ENCODE peak calls at places on chromosomes 6 and 20, in ten cellular contexts. C, H, M, A, F, O, P, J, Z and X are unnamed samples.

GRCh38 chr6:19851273-19852089 is 14.3 kb downstream of the ID4 start:
- DNase-seq in H (no peak), J (no peak), C (no peak), F (no peak), P (no peak), Z (no peak), A (peak), O (peak), M (no peak), X (no peak)

GRCh38 chr6:106981901-106982300 is 7.4 kb upstream of the CD24 start:
- DNase-seq in A (peak), Z (no peak), P (no peak), C (no peak), O (peak), J (no peak), H (no peak), M (no peak), F (no peak), X (no peak)

GRCh38 chr20:51703446-51704287 is 64.5 kb downstream of the ATP9A start:
- DNase-seq in C (no peak), F (no peak), H (no peak), O (no peak), J (no peak), P (no peak), A (no peak), Z (no peak), M (no peak), X (no peak)

GRCh38 chr6:1667012-1667804 is 57.5 kb downstream of the FOXC1 start:
- DNase-seq in M (no peak), F (no peak), O (peak), H (no peak), Z (no peak), A (no peak), J (no peak), P (no peak), C (no peak), X (no peak)

GRCh38 chr6:69705954-69706353 is 90.9 kb downstream of the LMBRD1 start:
- DNase-seq in P (no peak), F (no peak), M (no peak), J (no peak), C (no peak), A (no peak), H (no peak), Z (no peak), O (no peak), X (no peak)

GRCh38 chr6:110882824-110883554 is 8.4 kb downstream of the AMD1 start:
- DNase-seq in M (no peak), C (no peak), A (peak), J (no peak), F (no peak), Z (no peak), H (no peak), O (no peak), P (no peak), X (no peak)

GRCh38 chr20:24102290-24102689 is 113.7 kb upstream of the GGTLC1 start:
- DNase-seq in P (no peak), F (no peak), Z (peak), A (no peak), H (no peak), O (no peak), C (peak), J (peak), M (no peak), X (peak)

GRCh38 chr6:44481056-44481455 is 93.5 kb downstream of the CDC5L start:
- DNase-seq in H (no peak), Z (no peak), O (no peak), P (no peak), C (no peak), J (no peak), A (no peak), F (no peak), M (no peak), X (no peak)

GRCh38 chr6:45738057-45738455 is 277.6 kb downstream of the CLIC5 start:
- DNase-seq in O (no peak), A (no peak), J (no peak), C (no peak), M (no peak), H (no peak), P (no peak), F (no peak), Z (no peak), X (no peak)

GRCh38 chr6:129163551-129163950 is 280.6 kb downstream of the LAMA2 start:
- DNase-seq in A (no peak), H (no peak), Z (no peak), M (no peak), J (no peak), F (no peak), P (no peak), O (no peak), C (no peak), X (no peak)

GRCh38 chr20:21516180-21516567 is 2.3 kb upstream of the NKX2-2 start:
- DNase-seq in C (no peak), Z (no peak), O (no peak), P (no peak), J (no peak), A (no peak), M (no peak), F (no peak), H (no peak), X (no peak)

GRCh38 chr20:35215066-35215956 is 11.2 kb upstream of the MMP24 start:
- DNase-seq in F (no peak), Z (no peak), J (no peak), M (no peak), P (no peak), C (no peak), H (no peak), O (peak), A (peak), X (no peak)

GRCh38 chr20:49045440-49046086 is 549 bp upstream of the CSE1L start:
- DNase-seq in J (peak), M (no peak), O (peak), F (no peak), P (peak), A (peak), Z (peak), C (peak), H (no peak), X (peak)

GRCh38 chr6:136309171-136309570 is 19.5 kb upstream of the BCLAF1 start:
- DNase-seq in P (no peak), O (no peak), M (no peak), J (no peak), C (no peak), Z (no peak), H (no peak), F (no peak), A (no peak), X (no peak)

GRCh38 chr6:107128175-107128574 is 12.9 kb upstream of the BEND3 start:
- DNase-seq in H (no peak), M (no peak), F (no peak), P (no peak), Z (no peak), O (peak), J (no peak), A (peak), C (no peak), X (no peak)

GRCh38 chr6:33822575-33823395 is 19.0 kb upstream of the MLN start:
- DNase-seq in O (no peak), A (no peak), J (no peak), M (no peak), C (peak), H (no peak), F (no peak), Z (no peak), P (peak), X (no peak)

GRCh38 chr6:159400806-159401205 is 231.6 kb downstream of the FNDC1 start:
- DNase-seq in C (no peak), P (no peak), M (no peak), A (no peak), J (no peak), H (no peak), O (no peak), F (no peak), Z (no peak), X (no peak)

GRCh38 chr6:53484409-53485280 is 60.3 kb downstream of the GCLC start:
- DNase-seq in H (peak), J (peak), A (peak), P (no peak), Z (peak), C (peak), F (no peak), O (peak), M (peak), X (peak)

GRCh38 chr6:70474751-70475150 is 61.4 kb downstream of the FAM135A start:
- DNase-seq in C (no peak), H (no peak), M (no peak), O (peak), J (no peak), F (no peak), A (no peak), P (no peak), Z (no peak), X (no peak)

GRCh38 chr6:37488464-37488863 is 11.2 kb downstream of the CCDC167 start:
- DNase-seq in P (no peak), J (no peak), M (no peak), Z (no peak), O (no peak), H (no peak), F (no peak), A (no peak), C (peak), X (no peak)

GRCh38 chr20:46779831-46780230 is 70.4 kb downstream of the SLC2A10 start:
- DNase-seq in Z (no peak), H (no peak), A (no peak), M (no peak), F (no peak), O (no peak), C (no peak), P (peak), J (no peak), X (no peak)

GRCh38 chr6:157579467-157580031 is 198.6 kb downstream of the ZDHHC14 start:
- DNase-seq in Z (no peak), J (no peak), F (no peak), O (no peak), H (no peak), A (no peak), P (no peak), M (no peak), C (no peak), X (no peak)

GRCh38 chr6:112485813-112486212 is 138.7 kb downstream of the RFPL4B start:
- DNase-seq in C (no peak), A (peak), H (no peak), P (no peak), Z (no peak), F (no peak), O (no peak), J (no peak), M (no peak), X (no peak)

GRCh38 chr6:117288083-117288715 is 22.8 kb downstream of the VGLL2 start:
- DNase-seq in O (no peak), H (no peak), M (no peak), P (no peak), Z (no peak), C (no peak), F (no peak), A (no peak), J (no peak), X (no peak)

GRCh38 chr6:166087848-166088247 is 79.8 kb downstream of the TBXT start:
- DNase-seq in H (no peak), O (no peak), C (no peak), P (no peak), F (no peak), A (no peak), Z (no peak), J (no peak), M (no peak), X (no peak)

GRCh38 chr20:49890651-49891361 is 24.5 kb downstream of the SPATA2 start:
- DNase-seq in Z (no peak), M (no peak), A (no peak), H (no peak), O (no peak), P (peak), C (no peak), J (no peak), F (no peak), X (no peak)

GRCh38 chr20:62359491-62360121 is 7.5 kb downstream of the LAMA5 start:
- DNase-seq in C (no peak), F (no peak), P (no peak), Z (no peak), A (peak), O (no peak), H (no peak), J (no peak), M (no peak), X (no peak)

GRCh38 chr6:156021746-156022396 is 566.2 kb upstream of the NOX3 start:
- DNase-seq in A (peak), H (no peak), J (no peak), O (no peak), F (no peak), M (no peak), C (no peak), P (no peak), Z (no peak), X (no peak)

GRCh38 chr6:44297063-44298038 is 15.8 kb downstream of the AARS2 start:
- DNase-seq in A (peak), Z (peak), F (no peak), J (peak), C (peak), M (no peak), P (peak), H (no peak), O (peak), X (no peak)

GRCh38 chr6:124868476-124868875 is 93.8 kb upstream of the RNF217 start:
- DNase-seq in Z (no peak), C (no peak), M (no peak), J (no peak), O (no peak), H (no peak), P (no peak), F (no peak), A (peak), X (no peak)

GRCh38 chr6:43797919-43798318 is 27.9 kb downstream of the VEGFA start:
- DNase-seq in J (no peak), P (no peak), C (no peak), M (no peak), F (no peak), O (no peak), H (no peak), A (no peak), Z (no peak), X (no peak)

GRCh38 chr6:21115111-21115510 is 478.4 kb upstream of the SOX4 start:
- DNase-seq in Z (no peak), F (no peak), M (no peak), J (no peak), A (peak), H (no peak), P (no peak), C (no peak), O (peak), X (no peak)

GRCh38 chr6:111745186-111745585 is 128.1 kb downstream of the FYN start:
- DNase-seq in O (no peak), F (no peak), A (no peak), M (no peak), Z (no peak), C (no peak), J (no peak), H (no peak), P (no peak), X (no peak)

GRCh38 chr6:112939543-112939942 is 592.4 kb downstream of the RFPL4B start:
- DNase-seq in P (no peak), Z (no peak), A (peak), O (no peak), C (no peak), F (no peak), H (no peak), M (no peak), J (no peak), X (no peak)

GRCh38 chr20:62583424-62583920 is 58.8 kb upstream of the SLCO4A1 start:
- DNase-seq in F (no peak), J (no peak), A (peak), C (no peak), O (peak), H (no peak), M (no peak), P (no peak), Z (no peak), X (no peak)

GRCh38 chr6:113750148-113750547 is 107.0 kb upstream of the MARCKS start:
- DNase-seq in J (no peak), P (no peak), A (no peak), M (no peak), Z (no peak), O (no peak), H (no peak), C (no peak), F (no peak), X (no peak)

GRCh38 chr6:134317471-134318131 is at the start of gene SGK1:
- DNase-seq in M (peak), O (no peak), F (peak), Z (no peak), J (no peak), H (peak), C (peak), A (peak), P (no peak), X (no peak)